ENCODE peak calls at places on chromosomes 4 and X, in four cellular contexts. T, K, Q and D are unnamed samples.

GRCh38 chr4:126004936-126005335 is 690.2 kb downstream of the FAT4 start:
- DNase-seq in T (no peak), K (no peak), Q (no peak), D (no peak)

GRCh38 chr4:108527729-108528128 is 92.6 kb upstream of the RPL34 start:
- DNase-seq in T (no peak), K (no peak), Q (peak), D (no peak)

GRCh38 chrX:120297923-120298322 is 13.3 kb downstream of the TMEM255A start:
- DNase-seq in T (no peak), K (no peak), Q (no peak), D (no peak)

GRCh38 chrX:40108084-40108958 is 10.6 kb upstream of the BCOR start:
- DNase-seq in T (peak), K (no peak), Q (no peak), D (no peak)

GRCh38 chr4:153466637-153467153 is 535 bp downstream of the TMEM131L start:
- DNase-seq in T (no peak), K (no peak), Q (peak), D (no peak)

GRCh38 chr4:41069268-41069667 is 145.1 kb downstream of the APBB2 start:
- DNase-seq in T (no peak), K (no peak), Q (no peak), D (no peak)

GRCh38 chr4:128823025-128823661 is 13.6 kb downstream of the JADE1 start:
- DNase-seq in T (no peak), K (no peak), Q (no peak), D (no peak)

GRCh38 chrX:134418317-134419113 is 41.5 kb upstream of the HPRT1 start:
- DNase-seq in T (no peak), K (no peak), Q (no peak), D (no peak)

GRCh38 chr4:136637071-136637777 is 895.1 kb downstream of the PCDH18 start:
- DNase-seq in T (peak), K (no peak), Q (peak), D (peak)

GRCh38 chrX:13761606-13762005 is 27.1 kb downstream of the OFD1 start:
- DNase-seq in T (peak), K (no peak), Q (no peak), D (peak)

GRCh38 chrX:41558531-41558930 is 111.4 kb downstream of the NYX start:
- DNase-seq in T (no peak), K (no peak), Q (peak), D (peak)

GRCh38 chr4:114041117-114041475 is 61.6 kb upstream of the ARSJ start:
- DNase-seq in T (no peak), K (no peak), Q (no peak), D (no peak)

GRCh38 chr4:125642645-125643044 is 327.9 kb downstream of the FAT4 start:
- DNase-seq in T (no peak), K (no peak), Q (no peak), D (no peak)

GRCh38 chr4:142547974-142548373 is 298.1 kb downstream of the INPP4B start:
- DNase-seq in T (no peak), K (no peak), Q (no peak), D (no peak)

GRCh38 chr4:183936574-183937335 is 31.6 kb downstream of the STOX2 start:
- DNase-seq in T (no peak), K (no peak), Q (no peak), D (no peak)

GRCh38 chr4:37438880-37439279 is 194.3 kb downstream of the NWD2 start:
- DNase-seq in T (no peak), K (no peak), Q (no peak), D (no peak)

GRCh38 chrX:38664285-38664684 is 102.9 kb downstream of the TSPAN7 start:
- DNase-seq in T (no peak), K (no peak), Q (peak), D (peak)

GRCh38 chr4:156677136-156677535 is 294.5 kb downstream of the PDGFC start:
- DNase-seq in T (peak), K (no peak), Q (no peak), D (peak)

GRCh38 chrX:119516157-119516702 is 48.0 kb downstream of the SLC25A5 start:
- DNase-seq in T (peak), K (no peak), Q (peak), D (peak)

GRCh38 chrX:13380230-13380629 is 60.4 kb upstream of the ATXN3L start:
- DNase-seq in T (no peak), K (no peak), Q (no peak), D (no peak)

GRCh38 chr4:131526686-131527085 is 1622.4 kb upstream of the PCDH10 start:
- DNase-seq in T (no peak), K (no peak), Q (no peak), D (no peak)

GRCh38 chrX:71632923-71633657 is 14.8 kb upstream of the CXCR3 start:
- DNase-seq in T (no peak), K (no peak), Q (no peak), D (no peak)

GRCh38 chrX:78673256-78673655 is 14.1 kb upstream of the RTL3 start:
- DNase-seq in T (no peak), K (no peak), Q (no peak), D (no peak)

GRCh38 chrX:150364347-150365050 is 1.4 kb downstream of the MAMLD1 start:
- DNase-seq in T (peak), K (no peak), Q (peak), D (peak)

GRCh38 chr4:98522603-98523395 is 135.6 kb downstream of the TSPAN5 start:
- DNase-seq in T (no peak), K (no peak), Q (no peak), D (no peak)

GRCh38 chrX:4935387-4935786 is 1221.9 kb upstream of the PRKX start:
- DNase-seq in T (no peak), K (no peak), Q (no peak), D (no peak)

GRCh38 chrX:57528670-57529255 is 63.0 kb upstream of the ZXDB start:
- DNase-seq in T (peak), K (no peak), Q (peak), D (no peak)

GRCh38 chrX:24298191-24298590 is 15.7 kb downstream of the SUPT20HL2 start:
- DNase-seq in T (no peak), K (no peak), Q (no peak), D (no peak)

GRCh38 chrX:80282535-80282934 is 137.7 kb upstream of the TENT5D start:
- DNase-seq in T (no peak), K (no peak), Q (no peak), D (no peak)

GRCh38 chr4:187780070-187780469 is 215.5 kb upstream of the ZFP42 start:
- DNase-seq in T (no peak), K (no peak), Q (no peak), D (no peak)

GRCh38 chr4:169286562-169287301 is 16.0 kb upstream of the SH3RF1 start:
- DNase-seq in T (peak), K (no peak), Q (peak), D (no peak)

GRCh38 chr4:6011686-6012085 is 6.5 kb downstream of the C4orf50 start:
- DNase-seq in T (no peak), K (no peak), Q (no peak), D (no peak)

GRCh38 chrX:78754917-78755316 is 7.4 kb downstream of the LPAR4 start:
- DNase-seq in T (no peak), K (no peak), Q (no peak), D (peak)

GRCh38 chr4:71783972-71784371 is at the start of gene GC:
- DNase-seq in T (no peak), K (no peak), Q (no peak), D (no peak)
- TF ChIP-seq CTCF in T (no peak), K (no peak), Q (no peak), D (no peak)

GRCh38 chr4:20301161-20301560 is 49.5 kb downstream of the SLIT2 start:
- DNase-seq in T (no peak), K (no peak), Q (no peak), D (no peak)

GRCh38 chr4:20311863-20312262 is 60.2 kb downstream of the SLIT2 start:
- DNase-seq in T (no peak), K (no peak), Q (no peak), D (no peak)

DNA sequence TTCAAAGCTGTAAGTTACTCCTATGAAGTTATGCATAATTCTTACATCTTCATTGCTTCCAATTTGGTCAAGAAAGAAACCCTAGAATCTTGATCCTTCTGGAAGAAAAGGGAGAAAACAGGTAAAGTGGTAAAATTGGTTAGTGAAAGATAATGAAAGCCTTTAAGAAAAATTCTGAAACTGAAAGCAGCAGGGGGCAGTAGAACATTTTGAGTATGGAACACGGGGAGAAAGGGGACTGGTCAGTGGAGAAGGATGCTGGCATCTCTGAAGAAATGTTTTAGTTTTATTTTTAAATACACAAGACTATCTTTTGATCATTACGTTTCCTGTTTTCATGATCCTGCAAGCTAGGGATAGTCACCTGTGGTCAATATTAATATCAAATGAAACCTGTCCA is 54.3 kb downstream of the SLIT2 start:
- DNase-seq in T (no peak), K (no peak), Q (no peak), D (no peak)
- TF ChIP-seq CTCF in T (no peak), K (no peak), Q (no peak), D (no peak)

GRCh38 chr4:80049402-80049801 is 23.6 kb downstream of the ANTXR2 start:
- DNase-seq in T (no peak), K (no peak), Q (no peak), D (no peak)
- TF ChIP-seq CTCF in T (no peak), K (no peak), Q (no peak), D (no peak)

DNA sequence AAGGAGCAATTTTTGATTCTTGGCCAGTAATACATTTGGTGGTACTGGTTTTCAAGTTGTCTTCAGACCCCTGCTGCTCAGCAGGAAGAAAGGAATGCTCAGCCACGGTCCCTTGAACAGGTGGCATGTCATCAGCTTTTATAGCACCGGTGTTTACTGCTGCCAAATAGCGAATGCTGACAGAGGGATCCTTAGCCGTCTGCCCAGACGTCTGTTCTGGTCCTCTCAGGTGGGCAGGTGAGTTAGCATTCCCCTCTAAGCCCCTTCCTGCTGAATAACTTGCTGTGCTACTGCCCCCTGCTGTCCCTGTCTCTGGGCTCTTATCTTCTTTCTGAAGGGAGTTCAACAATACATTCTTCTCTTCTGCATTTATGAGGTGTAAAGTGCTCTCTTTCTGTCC is 28.4 kb downstream of the BOD1L1 start:
- DNase-seq in T (peak), K (no peak), Q (no peak), D (no peak)
- TF ChIP-seq CTCF in T (no peak), K (no peak), Q (no peak), D (no peak)

GRCh38 chr4:13355036-13355910 is 128.9 kb downstream of the RAB28 start:
- DNase-seq in T (no peak), K (no peak), Q (no peak), D (no peak)
- TF ChIP-seq CTCF in T (no peak), K (no peak), Q (no peak), D (no peak)

GRCh38 chr4:1365271-1366178 is 18.5 kb downstream of the UVSSA start:
- DNase-seq in T (peak), K (no peak), Q (no peak), D (no peak)
- TF ChIP-seq CTCF in T (no peak), K (no peak), Q (peak), D (no peak)